ENCODE peak calls at places on chromosomes 1 and 21, in ten cellular contexts. M is effector memory CD8-positive, alpha-beta T cell; U is KBM-7; E is choroid plexus epithelial cell; N is NCI-H2029 treated with DMSO at 0.1 percent for 48 hours; F is mesendoderm; G is stimulated activated CD8-positive, alpha-beta memory T cell treated with anti-CD3 and anti-CD28 coated beads, Interleukin-4, amount 100 ng/mL, for 4 hours; O is ecto neural progenitor cell; C is ascending aorta; K is H54. B is an unnamed sample.

GRCh38 chr1:153119491-153119971 is 6.2 kb upstream of the SPRR2F start:
- DNase-seq in M (no peak), U (no peak), G (no peak), K (no peak), C (no peak), F (no peak), O (no peak), E (no peak), N (no peak), B (no peak)

GRCh38 chr1:2213576-2214505 is 14.3 kb upstream of the SKI start:
- DNase-seq in K (no peak), U (no peak), N (no peak), C (no peak), G (no peak), M (no peak), E (peak), O (no peak), F (peak), B (peak)

GRCh38 chr1:18045206-18045605 is 62.4 kb upstream of the IGSF21 start:
- DNase-seq in K (no peak), E (no peak), O (no peak), G (no peak), F (no peak), N (no peak), C (no peak), U (no peak), M (no peak), B (no peak)

GRCh38 chr1:85295006-85295431 is 18.6 kb upstream of the BCL10 start:
- DNase-seq in K (peak), M (no peak), C (no peak), O (no peak), E (peak), G (no peak), N (no peak), F (no peak), U (no peak), B (peak)

GRCh38 chr1:64396817-64397216 is 73.1 kb upstream of the CACHD1 start:
- DNase-seq in C (no peak), U (no peak), E (peak), N (no peak), O (no peak), F (peak), M (no peak), K (no peak), G (no peak), B (no peak)

GRCh38 chr1:37628026-37628556 is 6.6 kb downstream of the RSPO1 start:
- DNase-seq in K (no peak), F (no peak), C (no peak), G (no peak), U (peak), M (no peak), E (no peak), O (no peak), N (no peak), B (no peak)

GRCh38 chr21:15293251-15293650 is 228.5 kb upstream of the NRIP1 start:
- DNase-seq in N (no peak), C (no peak), O (no peak), E (peak), M (no peak), G (no peak), K (peak), U (no peak), F (peak), B (peak)

GRCh38 chr1:92118826-92119225 is 38.7 kb downstream of the BTBD8 start:
- DNase-seq in F (no peak), E (peak), N (no peak), G (no peak), K (no peak), U (no peak), M (no peak), C (no peak), O (no peak), B (peak)

GRCh38 chr1:230366504-230366915 is 59.6 kb downstream of the PGBD5 start:
- DNase-seq in F (no peak), E (no peak), K (no peak), U (no peak), M (no peak), G (no peak), N (no peak), O (no peak), C (no peak), B (no peak)

GRCh38 chr1:108644984-108645383 is 15.9 kb downstream of the HENMT1 start:
- DNase-seq in K (no peak), F (peak), G (no peak), N (no peak), U (peak), M (peak), C (no peak), O (no peak), E (no peak), B (no peak)

GRCh38 chr1:241229216-241229615 is 127.8 kb downstream of the RGS7 start:
- DNase-seq in U (no peak), F (no peak), G (no peak), M (no peak), O (no peak), N (no peak), C (no peak), K (no peak), E (no peak), B (no peak)

GRCh38 chr1:62198781-62199125 is 4.1 kb downstream of the L1TD1 start:
- DNase-seq in G (no peak), E (peak), O (no peak), U (no peak), N (no peak), C (no peak), F (peak), K (no peak), M (no peak), B (peak)

GRCh38 chr1:166884040-166884642 is 8.1 kb upstream of the TADA1 start:
- DNase-seq in M (peak), K (no peak), F (peak), E (peak), O (peak), G (no peak), U (no peak), N (peak), C (no peak), B (peak)

GRCh38 chr1:7293702-7294630 is 477.1 kb upstream of the VAMP3 start:
- DNase-seq in C (no peak), F (no peak), E (no peak), M (no peak), U (no peak), G (no peak), K (no peak), N (no peak), O (peak), B (no peak)

GRCh38 chr1:78176448-78176847 is 130.7 kb downstream of the GIPC2 start:
- DNase-seq in G (no peak), K (no peak), M (no peak), C (no peak), O (no peak), F (no peak), U (no peak), E (peak), N (peak), B (peak)